ENCODE peak calls at places on chromosomes 13 and 19, in seven cellular contexts. P is anterior cingulate cortex, T is A549, I is naive B cell, K is amygdala, U is NCI-H524, R is T-cell. H is an unnamed sample.

GRCh38 chr13:114034481-114034891 is 60.6 kb upstream of the C13orf46 start:
- DNase-seq in P (no peak), T (no peak), I (no peak), K (no peak), U (no peak), R (no peak), H (no peak)

GRCh38 chr13:30442854-30443379 is 20.6 kb downstream of the UBE2L5 start:
- DNase-seq in P (no peak), T (no peak), I (peak; percentile 29), K (no peak), U (no peak), R (no peak), H (no peak)

GRCh38 chr13:95106562-95106961 is 194.7 kb downstream of the ABCC4 start:
- DNase-seq in P (no peak), T (no peak), I (no peak), K (no peak), U (no peak), R (no peak), H (no peak)

GRCh38 chr19:12792048-12792852 is 964 bp downstream of the JUNB start:
- DNase-seq in P (peak; percentile 27), T (no peak), I (peak; percentile 67), K (peak; percentile 31), U (peak; percentile 61), R (peak; percentile 69), H (no peak)

GRCh38 chr13:97165527-97166425 is 56.4 kb upstream of the MBNL2 start:
- DNase-seq in P (no peak), T (no peak), I (no peak), K (no peak), U (no peak), R (no peak), H (no peak)

GRCh38 chr13:42762251-42762650 is 19.1 kb upstream of the FAM216B start:
- DNase-seq in P (no peak), T (no peak), I (no peak), K (no peak), U (no peak), R (no peak), H (no peak)

GRCh38 chr13:113548778-113549621 is 35.6 kb upstream of the TFDP1 start:
- DNase-seq in P (no peak), T (no peak), I (no peak), K (no peak), U (no peak), R (no peak), H (no peak)

GRCh38 chr19:21084343-21084742 is 2.3 kb downstream of the ZNF714 start:
- DNase-seq in P (no peak), T (no peak), I (no peak), K (no peak), U (peak; percentile 13), R (no peak), H (no peak)

GRCh38 chr13:37495046-37495445 is 103.5 kb downstream of the POSTN start:
- DNase-seq in P (no peak), T (no peak), I (no peak), K (no peak), U (no peak), R (no peak), H (no peak)